ENCODE peak calls at places on chromosomes 2 and 18, in five cellular contexts. One of them, this sample, is unnamed.

GRCh38 chr18:12010187-12010802 is 29.0 kb downstream of the IMPA2 start:
- DNase-seq in upper lobe of left lung: peak
- DNase-seq in esophagus muscularis mucosa: no peak
- DNase-seq in SK-N-SH: no peak
- DNase-seq in transverse colon: peak
- DNase-seq in this sample: no peak

GRCh38 chr2:230054079-230054478 is 14.6 kb downstream of the SLC16A14 start:
- DNase-seq in upper lobe of left lung: no peak
- DNase-seq in esophagus muscularis mucosa: no peak
- DNase-seq in SK-N-SH: no peak
- DNase-seq in transverse colon: no peak
- DNase-seq in this sample: no peak

GRCh38 chr2:117485588-117485987 is 328.9 kb upstream of the DDX18 start:
- DNase-seq in upper lobe of left lung: no peak
- DNase-seq in esophagus muscularis mucosa: no peak
- DNase-seq in SK-N-SH: no peak
- DNase-seq in transverse colon: no peak
- DNase-seq in this sample: no peak

GRCh38 chr2:186862869-186863709 is 14.1 kb upstream of the ZSWIM2 start:
- DNase-seq in upper lobe of left lung: no peak
- DNase-seq in esophagus muscularis mucosa: no peak
- DNase-seq in SK-N-SH: peak
- DNase-seq in transverse colon: no peak
- DNase-seq in this sample: no peak

GRCh38 chr2:196404276-196404675 is 232.9 kb upstream of the STK17B start:
- DNase-seq in upper lobe of left lung: no peak
- DNase-seq in esophagus muscularis mucosa: no peak
- DNase-seq in SK-N-SH: no peak
- DNase-seq in transverse colon: no peak
- DNase-seq in this sample: no peak

GRCh38 chr18:9178557-9178956 is 42.0 kb downstream of the ANKRD12 start:
- DNase-seq in upper lobe of left lung: no peak
- DNase-seq in esophagus muscularis mucosa: no peak
- DNase-seq in SK-N-SH: no peak
- DNase-seq in transverse colon: no peak
- DNase-seq in this sample: no peak

GRCh38 chr2:51220606-51221005 is 188.7 kb upstream of the NRXN1 start:
- DNase-seq in upper lobe of left lung: no peak
- DNase-seq in esophagus muscularis mucosa: no peak
- DNase-seq in SK-N-SH: no peak
- DNase-seq in transverse colon: no peak
- DNase-seq in this sample: no peak

GRCh38 chr18:42882146-42882545 is 233.3 kb downstream of the RIT2 start:
- DNase-seq in upper lobe of left lung: no peak
- DNase-seq in esophagus muscularis mucosa: no peak
- DNase-seq in SK-N-SH: no peak
- DNase-seq in transverse colon: no peak
- DNase-seq in this sample: no peak

GRCh38 chr2:171404719-171405118 is 29.1 kb downstream of the METTL8 start:
- DNase-seq in upper lobe of left lung: no peak
- DNase-seq in esophagus muscularis mucosa: no peak
- DNase-seq in SK-N-SH: no peak
- DNase-seq in transverse colon: no peak
- DNase-seq in this sample: no peak

GRCh38 chr2:128446866-128447537 is 128.3 kb upstream of the HS6ST1 start:
- DNase-seq in upper lobe of left lung: no peak
- DNase-seq in esophagus muscularis mucosa: peak
- DNase-seq in SK-N-SH: no peak
- DNase-seq in transverse colon: no peak
- DNase-seq in this sample: peak

GRCh38 chr2:119691189-119691588 is 12.2 kb downstream of the TMEM177 start:
- DNase-seq in upper lobe of left lung: no peak
- DNase-seq in esophagus muscularis mucosa: no peak
- DNase-seq in SK-N-SH: no peak
- DNase-seq in transverse colon: no peak
- DNase-seq in this sample: peak

GRCh38 chr2:120770176-120770575 is 34.5 kb downstream of the GLI2 start:
- DNase-seq in upper lobe of left lung: no peak
- DNase-seq in esophagus muscularis mucosa: no peak
- DNase-seq in SK-N-SH: no peak
- DNase-seq in transverse colon: no peak
- DNase-seq in this sample: peak

GRCh38 chr2:25567406-25567805 is 106.0 kb downstream of the DTNB start:
- DNase-seq in upper lobe of left lung: no peak
- DNase-seq in esophagus muscularis mucosa: no peak
- DNase-seq in SK-N-SH: peak
- DNase-seq in transverse colon: no peak
- DNase-seq in this sample: no peak

GRCh38 chr2:186697536-186697935 is 3.7 kb downstream of the FAM171B start:
- DNase-seq in upper lobe of left lung: no peak
- DNase-seq in esophagus muscularis mucosa: no peak
- DNase-seq in SK-N-SH: no peak
- DNase-seq in transverse colon: no peak
- DNase-seq in this sample: no peak

GRCh38 chr2:191740016-191740419 is 62.1 kb downstream of the NABP1 start:
- DNase-seq in upper lobe of left lung: no peak
- DNase-seq in esophagus muscularis mucosa: no peak
- DNase-seq in SK-N-SH: no peak
- DNase-seq in transverse colon: no peak
- DNase-seq in this sample: no peak

GRCh38 chr2:1683297-1683696 is 61.0 kb downstream of the PXDN start:
- DNase-seq in upper lobe of left lung: no peak
- DNase-seq in esophagus muscularis mucosa: no peak
- DNase-seq in SK-N-SH: peak
- DNase-seq in transverse colon: no peak
- DNase-seq in this sample: no peak

GRCh38 chr18:39523281-39523680 is 1957.7 kb upstream of the CELF4 start:
- DNase-seq in upper lobe of left lung: peak
- DNase-seq in esophagus muscularis mucosa: no peak
- DNase-seq in SK-N-SH: no peak
- DNase-seq in transverse colon: no peak
- DNase-seq in this sample: no peak

GRCh38 chr2:237025090-237025865 is 60.4 kb upstream of the COPS8 start:
- DNase-seq in upper lobe of left lung: peak
- DNase-seq in esophagus muscularis mucosa: no peak
- DNase-seq in SK-N-SH: no peak
- DNase-seq in transverse colon: peak
- DNase-seq in this sample: no peak

GRCh38 chr2:20093263-20094141 is 42.1 kb upstream of the LAPTM4A start:
- DNase-seq in upper lobe of left lung: no peak
- DNase-seq in esophagus muscularis mucosa: no peak
- DNase-seq in SK-N-SH: peak
- DNase-seq in transverse colon: peak
- DNase-seq in this sample: peak

GRCh38 chr2:10412380-10412779 is 35.7 kb downstream of the ODC1 start:
- DNase-seq in upper lobe of left lung: no peak
- DNase-seq in esophagus muscularis mucosa: no peak
- DNase-seq in SK-N-SH: peak
- DNase-seq in transverse colon: peak
- DNase-seq in this sample: no peak

GRCh38 chr18:27415495-27415894 is 230.4 kb upstream of the CHST9 start:
- DNase-seq in upper lobe of left lung: no peak
- DNase-seq in esophagus muscularis mucosa: no peak
- DNase-seq in SK-N-SH: no peak
- DNase-seq in transverse colon: no peak
- DNase-seq in this sample: no peak

GRCh38 chr18:27412551-27412950 is 227.4 kb upstream of the CHST9 start:
- DNase-seq in upper lobe of left lung: no peak
- DNase-seq in esophagus muscularis mucosa: no peak
- DNase-seq in SK-N-SH: no peak
- DNase-seq in transverse colon: no peak
- DNase-seq in this sample: no peak

GRCh38 chr18:27414691-27415090 is 229.6 kb upstream of the CHST9 start:
- DNase-seq in upper lobe of left lung: no peak
- DNase-seq in esophagus muscularis mucosa: no peak
- DNase-seq in SK-N-SH: no peak
- DNase-seq in transverse colon: no peak
- DNase-seq in this sample: no peak

GRCh38 chr18:27411911-27412310 is 226.8 kb upstream of the CHST9 start:
- DNase-seq in upper lobe of left lung: no peak
- DNase-seq in esophagus muscularis mucosa: no peak
- DNase-seq in SK-N-SH: no peak
- DNase-seq in transverse colon: no peak
- DNase-seq in this sample: no peak

DNA sequence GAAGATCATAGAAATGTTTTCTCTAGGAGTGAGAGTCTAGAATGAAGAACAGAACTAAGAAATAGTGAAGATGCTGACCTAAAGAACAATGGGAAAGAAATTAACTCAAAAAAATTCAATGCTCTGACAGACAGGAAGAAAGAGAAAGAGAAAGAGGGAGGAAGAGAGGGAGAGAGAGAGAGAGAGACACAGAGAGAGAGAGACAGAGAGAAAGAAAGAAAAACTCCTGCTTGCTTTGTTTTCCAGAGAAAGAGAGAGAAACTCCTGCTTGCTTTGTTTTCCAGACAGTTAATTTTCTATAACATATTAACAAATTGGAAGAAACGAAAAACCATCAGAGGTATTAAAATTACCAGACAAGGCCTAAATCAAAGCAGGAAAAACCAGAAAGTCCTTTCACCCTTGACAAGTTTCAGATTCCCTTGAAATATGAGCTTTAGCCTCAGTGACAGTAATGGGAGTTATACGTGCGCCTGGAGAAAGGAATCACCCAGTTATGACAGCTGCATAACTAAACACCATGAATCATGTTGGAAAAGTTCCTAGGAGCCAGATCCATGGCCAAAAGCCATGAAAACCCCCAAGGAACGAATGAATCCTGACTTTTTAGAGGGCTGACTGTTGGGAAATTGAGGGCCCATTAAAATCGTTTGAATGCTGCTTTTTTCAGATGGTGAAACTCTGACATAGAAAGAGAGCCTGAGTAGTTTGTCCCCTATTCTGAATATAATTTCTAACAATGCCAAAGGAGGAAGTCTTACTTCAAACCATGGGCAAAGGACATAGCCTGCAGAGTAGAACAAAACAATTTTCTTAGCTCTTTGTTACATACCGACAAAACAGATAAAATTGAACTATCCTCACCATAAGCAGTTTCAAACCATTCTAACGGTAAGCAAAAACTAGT is 228.6 kb upstream of the CHST9 start:
- DNase-seq in upper lobe of left lung: no peak
- DNase-seq in esophagus muscularis mucosa: no peak
- DNase-seq in SK-N-SH: no peak
- DNase-seq in transverse colon: no peak
- DNase-seq in this sample: peak
- TF ChIP-seq EP300 in upper lobe of left lung: no peak
- TF ChIP-seq EP300 in esophagus muscularis mucosa: no peak
- TF ChIP-seq EP300 in SK-N-SH: peak
- TF ChIP-seq EP300 in transverse colon: no peak
- TF ChIP-seq EP300 in this sample: no peak

DNA sequence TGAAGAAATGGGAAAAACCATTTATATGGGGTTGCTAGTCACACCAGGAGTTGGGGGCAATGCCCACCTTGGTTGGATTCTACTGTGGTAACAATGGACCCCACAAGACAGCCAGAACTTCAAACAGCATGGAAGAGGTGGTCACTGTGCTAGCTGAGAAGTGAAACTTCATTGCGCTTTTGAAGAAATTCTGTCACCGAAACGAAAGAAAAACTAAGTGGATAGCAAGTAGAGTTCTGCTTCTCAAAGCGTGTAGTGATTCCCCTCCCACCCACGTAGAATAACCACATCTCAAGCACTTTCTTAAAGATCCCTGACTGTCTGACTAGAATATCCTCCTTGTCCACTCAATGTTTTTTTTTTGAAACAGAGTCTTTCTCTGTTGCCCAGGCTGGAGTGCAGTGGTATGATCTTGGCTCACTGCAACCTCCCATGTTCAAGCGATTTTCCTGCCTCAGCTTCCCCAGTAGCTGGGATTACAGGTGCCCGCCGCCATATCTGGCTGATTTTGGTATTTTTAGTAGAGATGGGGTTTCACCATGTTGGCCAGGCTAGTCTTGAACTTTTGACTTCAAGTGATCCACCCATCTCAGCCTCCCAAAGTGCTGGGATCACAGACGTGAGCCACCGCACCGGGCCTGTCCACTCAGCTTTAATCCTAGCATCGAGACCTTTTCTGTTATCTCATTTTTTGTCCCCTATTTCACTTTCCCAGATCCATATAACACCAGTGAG is 30.1 kb upstream of the CCL20 start:
- DNase-seq in upper lobe of left lung: no peak
- DNase-seq in esophagus muscularis mucosa: peak
- DNase-seq in SK-N-SH: no peak
- DNase-seq in transverse colon: no peak
- DNase-seq in this sample: no peak
- H3K4me3 ChIP-seq in upper lobe of left lung: peak
- H3K4me3 ChIP-seq in esophagus muscularis mucosa: no peak
- H3K4me3 ChIP-seq in SK-N-SH: no peak
- H3K4me3 ChIP-seq in transverse colon: no peak
- H3K4me3 ChIP-seq in this sample: no peak

DNA sequence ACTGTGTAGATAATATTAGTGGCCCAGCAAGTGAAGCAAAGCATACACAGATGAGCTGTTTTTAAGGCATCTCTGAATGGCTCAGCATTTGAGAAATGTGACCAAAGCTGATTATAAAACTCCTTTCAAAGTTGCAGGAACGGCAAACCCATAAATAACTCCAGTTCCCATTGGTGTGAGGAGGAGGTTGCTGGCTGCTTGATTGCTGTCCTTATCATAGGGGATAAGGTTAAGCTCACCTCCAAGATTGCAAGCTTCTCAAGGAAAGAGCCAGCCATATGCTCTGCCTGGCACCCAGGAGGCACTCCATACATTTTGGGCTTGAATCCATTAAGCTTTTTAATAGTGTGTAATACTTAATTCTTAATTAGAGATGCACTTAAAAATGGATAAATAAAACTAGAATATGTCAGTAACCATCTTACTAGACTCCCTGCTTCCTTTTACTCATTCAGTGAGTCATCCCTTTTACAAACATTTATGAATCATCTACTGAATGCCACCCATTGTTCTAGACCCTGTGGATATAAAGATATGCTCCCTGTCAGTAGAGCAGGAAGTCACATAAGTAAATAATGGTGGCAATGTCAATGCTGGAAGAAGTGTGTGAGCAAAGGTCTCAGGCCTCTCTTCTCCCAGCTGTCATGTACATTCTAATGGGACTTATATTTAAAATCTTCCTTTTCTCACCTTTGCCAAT is 99.3 kb downstream of the SPATS2L start:
- DNase-seq in upper lobe of left lung: no peak
- DNase-seq in esophagus muscularis mucosa: no peak
- DNase-seq in SK-N-SH: no peak
- DNase-seq in transverse colon: peak
- DNase-seq in this sample: no peak
- TF ChIP-seq POLR2AphosphoS5 in upper lobe of left lung: peak
- TF ChIP-seq POLR2AphosphoS5 in esophagus muscularis mucosa: no peak
- TF ChIP-seq POLR2AphosphoS5 in SK-N-SH: peak
- TF ChIP-seq POLR2AphosphoS5 in transverse colon: peak
- TF ChIP-seq POLR2AphosphoS5 in this sample: no peak

GRCh38 chr18:47204908-47205522 is 28.9 kb upstream of the IER3IP1 start:
- DNase-seq in upper lobe of left lung: peak
- DNase-seq in esophagus muscularis mucosa: no peak
- DNase-seq in SK-N-SH: peak
- DNase-seq in transverse colon: peak
- DNase-seq in this sample: no peak

GRCh38 chr18:47203626-47204464 is 27.7 kb upstream of the IER3IP1 start:
- DNase-seq in upper lobe of left lung: no peak
- DNase-seq in esophagus muscularis mucosa: no peak
- DNase-seq in SK-N-SH: peak
- DNase-seq in transverse colon: no peak
- DNase-seq in this sample: no peak

GRCh38 chr18:47209166-47209565 is 33.0 kb upstream of the IER3IP1 start:
- DNase-seq in upper lobe of left lung: no peak
- DNase-seq in esophagus muscularis mucosa: no peak
- DNase-seq in SK-N-SH: no peak
- DNase-seq in transverse colon: no peak
- DNase-seq in this sample: no peak

GRCh38 chr18:47206945-47207637 is 30.9 kb upstream of the IER3IP1 start:
- DNase-seq in upper lobe of left lung: no peak
- DNase-seq in esophagus muscularis mucosa: no peak
- DNase-seq in SK-N-SH: no peak
- DNase-seq in transverse colon: no peak
- DNase-seq in this sample: no peak
- TF ChIP-seq EP300 in upper lobe of left lung: no peak
- TF ChIP-seq EP300 in esophagus muscularis mucosa: no peak
- TF ChIP-seq EP300 in SK-N-SH: no peak
- TF ChIP-seq EP300 in transverse colon: no peak
- TF ChIP-seq EP300 in this sample: no peak